ENCODE peak calls at places on chromosomes 7 and 10, in ten cellular contexts. V is stomach, N is GM23338, J is spleen, A is sigmoid colon, P is transverse colon, F is HL-60, B is SK-N-SH, Z is H1, G is Panc1. Y is an unnamed sample.

GRCh38 chr7:5514440-5515035 is 90.9 kb upstream of the TNRC18 start:
- DNase-seq in V (no peak), N (no peak), J (no peak), A (no peak), P (no peak), F (no peak), B (no peak), Z (no peak), G (no peak), Y (no peak)

GRCh38 chr7:771241-772004 is 44.3 kb upstream of the PRKAR1B start:
- DNase-seq in V (peak), N (no peak), J (no peak), A (peak), P (peak), F (no peak), B (peak), Z (no peak), G (no peak), Y (no peak)

GRCh38 chr10:100508691-100509150 is 10.9 kb downstream of the SEC31B start:
- DNase-seq in V (no peak), N (peak), J (no peak), A (no peak), P (no peak), F (peak), B (peak), Z (no peak), G (no peak), Y (no peak)

GRCh38 chr10:102410427-102411073 is 8.0 kb downstream of the PSD start:
- DNase-seq in V (no peak), N (peak), J (no peak), A (peak), P (no peak), F (no peak), B (peak), Z (peak), G (no peak), Y (no peak)

GRCh38 chr10:18145652-18146051 is 5.4 kb downstream of the CACNB2 start:
- DNase-seq in V (no peak), N (peak), J (no peak), A (no peak), P (no peak), F (no peak), B (no peak), Z (no peak), G (no peak), Y (no peak)

GRCh38 chr10:44801383-44802327 is 109.5 kb upstream of the TMEM72 start:
- DNase-seq in V (peak), N (no peak), J (no peak), A (peak), P (peak), F (no peak), B (no peak), Z (no peak), G (no peak), Y (peak)

GRCh38 chr10:21742740-21743412 is 208.8 kb downstream of the MLLT10 start:
- DNase-seq in V (no peak), N (no peak), J (no peak), A (no peak), P (no peak), F (no peak), B (no peak), Z (no peak), G (no peak), Y (no peak)

GRCh38 chr7:66016131-66016461 is 34.1 kb upstream of the GUSB start:
- DNase-seq in V (no peak), N (no peak), J (no peak), A (no peak), P (no peak), F (no peak), B (peak), Z (no peak), G (no peak), Y (no peak)

GRCh38 chr7:27183682-27184341 is 1.2 kb downstream of the HOXA11 start:
- DNase-seq in V (peak), N (no peak), J (peak), A (peak), P (peak), F (no peak), B (peak), Z (peak), G (no peak), Y (no peak)

GRCh38 chr7:30852360-30852709 is 59.3 kb upstream of the AQP1 start:
- DNase-seq in V (no peak), N (no peak), J (no peak), A (no peak), P (no peak), F (no peak), B (no peak), Z (no peak), G (no peak), Y (no peak)

GRCh38 chr10:15197911-15198310 is 29.4 kb upstream of the NMT2 start:
- DNase-seq in V (no peak), N (no peak), J (no peak), A (peak), P (no peak), F (no peak), B (no peak), Z (no peak), G (no peak), Y (no peak)

GRCh38 chr7:130008941-130009847 is 42.0 kb downstream of the ZC3HC1 start:
- DNase-seq in V (peak), N (no peak), J (peak), A (no peak), P (peak), F (no peak), B (no peak), Z (no peak), G (peak), Y (no peak)

GRCh38 chr7:92793656-92794205 is 42.6 kb downstream of the CDK6 start:
- DNase-seq in V (no peak), N (no peak), J (no peak), A (no peak), P (no peak), F (no peak), B (no peak), Z (no peak), G (no peak), Y (no peak)

GRCh38 chr7:44079221-44080021 is 2.9 kb downstream of the POLM start:
- DNase-seq in V (no peak), N (no peak), J (peak), A (no peak), P (no peak), F (no peak), B (peak), Z (no peak), G (no peak), Y (no peak)

GRCh38 chr7:128446306-128446705 is 9.4 kb upstream of the HILPDA start:
- DNase-seq in V (no peak), N (no peak), J (no peak), A (no peak), P (no peak), F (no peak), B (peak), Z (no peak), G (no peak), Y (no peak)

GRCh38 chr10:117005454-117006055 is 568 bp upstream of the SHTN1 start:
- DNase-seq in V (no peak), N (peak), J (no peak), A (no peak), P (peak), F (no peak), B (no peak), Z (peak), G (peak), Y (no peak)

GRCh38 chr10:86179143-86179505 is 187.5 kb downstream of the GRID1 start:
- DNase-seq in V (no peak), N (no peak), J (peak), A (no peak), P (no peak), F (no peak), B (no peak), Z (no peak), G (no peak), Y (no peak)

GRCh38 chr7:131226116-131226562 is 101.5 kb upstream of the MKLN1 start:
- DNase-seq in V (no peak), N (no peak), J (no peak), A (no peak), P (no peak), F (no peak), B (no peak), Z (no peak), G (no peak), Y (peak)
- TF ChIP-seq POLR2AphosphoS5 in V (no peak), N (no peak), J (no peak), A (peak), P (no peak), F (no peak), B (no peak), Z (no peak), G (no peak), Y (no peak)

GRCh38 chr7:100222445-100223132 is 2.8 kb downstream of the PVRIG start:
- DNase-seq in V (no peak), N (no peak), J (no peak), A (no peak), P (no peak), F (no peak), B (no peak), Z (no peak), G (no peak), Y (no peak)

GRCh38 chr7:100219271-100219737 is 445 bp upstream of the PVRIG start:
- DNase-seq in V (no peak), N (no peak), J (peak), A (peak), P (no peak), F (no peak), B (no peak), Z (no peak), G (no peak), Y (no peak)

GRCh38 chr7:100220833-100221718 is 1.3 kb downstream of the PVRIG start:
- DNase-seq in V (peak), N (no peak), J (peak), A (no peak), P (peak), F (no peak), B (no peak), Z (no peak), G (no peak), Y (no peak)

GRCh38 chr7:100221767-100222444 is 2.2 kb downstream of the PVRIG start:
- DNase-seq in V (no peak), N (no peak), J (no peak), A (no peak), P (no peak), F (no peak), B (no peak), Z (no peak), G (no peak), Y (no peak)
- H3K4me3 ChIP-seq in V (no peak), N (no peak), J (peak), A (no peak), P (no peak), F (no peak), B (no peak), Z (no peak), G (no peak), Y (no peak)

DNA sequence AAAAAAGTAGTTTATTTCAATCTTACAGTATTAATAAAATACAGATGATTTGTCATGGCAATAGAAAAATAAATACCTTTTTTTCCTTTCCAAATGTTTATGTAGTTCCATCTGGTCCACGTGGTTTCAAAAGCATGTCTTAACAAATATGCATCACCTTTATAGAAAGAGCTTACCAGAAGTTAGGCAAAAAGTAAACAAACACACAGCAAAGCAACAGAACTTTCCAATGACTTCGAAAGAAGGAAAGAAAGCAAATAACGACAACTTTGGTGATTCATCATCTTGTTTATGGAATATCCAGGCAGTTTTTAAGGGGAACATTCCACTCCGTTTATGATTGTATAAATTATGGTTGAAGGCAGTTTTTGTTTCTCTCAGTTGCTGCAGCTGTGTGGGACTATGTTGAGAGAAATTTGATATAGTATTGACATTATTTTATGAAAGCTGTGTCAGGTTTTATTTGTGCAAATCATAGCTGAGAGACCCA is 203.1 kb downstream of the CDC14C start:
- DNase-seq in V (no peak), N (no peak), J (no peak), A (no peak), P (no peak), F (no peak), B (no peak), Z (no peak), G (no peak), Y (no peak)
- TF ChIP-seq POLR2AphosphoS5 in V (no peak), N (no peak), J (no peak), A (no peak), P (no peak), F (no peak), B (no peak), Z (no peak), G (no peak), Y (no peak)

GRCh38 chr10:107104026-107104652 is 60.4 kb downstream of the SORCS1 start:
- DNase-seq in V (no peak), N (peak), J (no peak), A (no peak), P (no peak), F (no peak), B (no peak), Z (no peak), G (no peak), Y (no peak)
- H3K4me3 ChIP-seq in V (no peak), N (no peak), J (no peak), A (no peak), P (no peak), F (no peak), B (no peak), Z (no peak), G (no peak), Y (no peak)

GRCh38 chr7:39321245-39321644 is 245.0 kb upstream of the YAE1 start:
- DNase-seq in V (no peak), N (no peak), J (no peak), A (no peak), P (no peak), F (no peak), B (no peak), Z (no peak), G (no peak), Y (no peak)
- TF ChIP-seq POLR2AphosphoS5 in V (no peak), N (no peak), J (no peak), A (no peak), P (no peak), F (no peak), B (no peak), Z (no peak), G (no peak), Y (no peak)

GRCh38 chr7:77199008-77199966 is at the start of gene FGL2:
- DNase-seq in V (peak), N (peak), J (peak), A (peak), P (peak), F (peak), B (no peak), Z (peak), G (no peak), Y (no peak)
- H3K4me3 ChIP-seq in V (peak), N (peak), J (peak), A (peak), P (peak), F (peak), B (no peak), Z (peak), G (no peak), Y (peak)

GRCh38 chr10:122374246-122374858 is at the start of gene PLEKHA1:
- DNase-seq in V (peak), N (peak), J (peak), A (peak), P (peak), F (peak), B (peak), Z (peak), G (peak), Y (peak)
- TF ChIP-seq POLR2AphosphoS5 in V (peak), N (peak), J (peak), A (peak), P (peak), F (no peak), B (no peak), Z (peak), G (peak), Y (no peak)

DNA sequence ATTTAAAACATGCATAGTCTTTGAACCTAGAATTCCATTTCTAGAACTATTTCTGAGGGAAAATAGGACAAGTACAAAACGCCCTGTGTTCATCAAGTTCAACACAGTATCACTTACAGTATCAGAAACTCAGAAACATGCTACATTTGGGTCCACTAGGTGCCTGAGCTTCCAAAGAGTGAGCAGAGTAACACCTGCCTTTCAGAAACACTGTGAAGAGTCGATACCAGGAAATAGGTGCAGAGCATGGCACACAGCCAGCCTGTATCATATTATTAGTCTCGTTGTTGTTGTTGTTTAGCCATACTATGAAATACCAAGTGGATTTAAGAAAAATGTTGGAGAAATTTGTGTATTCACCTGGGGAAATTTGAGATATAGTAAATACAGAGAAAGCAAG is 392.1 kb upstream of the MGMT start:
- DNase-seq in V (no peak), N (no peak), J (no peak), A (no peak), P (no peak), F (no peak), B (no peak), Z (no peak), G (no peak), Y (no peak)
- H3K4me3 ChIP-seq in V (no peak), N (no peak), J (no peak), A (no peak), P (no peak), F (no peak), B (no peak), Z (no peak), G (no peak), Y (no peak)

Y was measured in SK-N-MC.